ENCODE peak calls at places on chromosomes 2 and 18, in five cellular contexts. F is HFF-Myc, M is AG10803, S is dorsolateral prefrontal cortex, H is brain microvascular endothelial cell. G is an unnamed sample.

GRCh38 chr18:56913970-56914369 is 232.9 kb upstream of the BOD1L2 start:
- DNase-seq in F (no peak), S (no peak), M (no peak), H (no peak), G (no peak)

GRCh38 chr2:1873343-1873742 is 129.0 kb upstream of the PXDN start:
- DNase-seq in H (no peak), M (no peak), S (no peak), F (no peak), G (no peak)

GRCh38 chr2:165791811-165792454 is 2.1 kb downstream of the GALNT3 start:
- DNase-seq in M (peak), F (no peak), H (peak), S (no peak), G (no peak)

GRCh38 chr2:11568436-11568835 is 34.6 kb downstream of the GREB1 start:
- DNase-seq in S (peak), H (no peak), M (no peak), F (no peak), G (no peak)

GRCh38 chr2:45237128-45237527 is 227.9 kb upstream of the SIX2 start:
- DNase-seq in H (peak), F (no peak), M (no peak), S (no peak), G (peak)

GRCh38 chr2:4693266-4693665 is 989.9 kb downstream of the DCDC2C start:
- DNase-seq in S (no peak), H (peak), F (no peak), M (no peak), G (no peak)

GRCh38 chr2:9199716-9200633 is 6.6 kb upstream of the ASAP2 start:
- DNase-seq in H (no peak), F (no peak), S (no peak), M (peak), G (no peak)

GRCh38 chr2:155377178-155377780 is 678.8 kb downstream of the KCNJ3 start:
- DNase-seq in F (no peak), M (peak), H (no peak), S (no peak), G (no peak)

GRCh38 chr2:155310589-155310988 is 612.1 kb downstream of the KCNJ3 start:
- DNase-seq in H (no peak), S (no peak), F (no peak), M (peak), G (no peak)

GRCh38 chr2:235692671-235693171 is 198.9 kb downstream of the AGAP1 start:
- DNase-seq in M (no peak), H (no peak), F (no peak), S (peak), G (no peak)

GRCh38 chr18:79681484-79682387 is 2.1 kb downstream of the CTDP1 start:
- DNase-seq in M (no peak), S (no peak), F (no peak), H (no peak), G (no peak)

GRCh38 chr18:12438257-12438656 is 30.5 kb downstream of the PRELID3A start:
- DNase-seq in M (no peak), H (no peak), F (no peak), S (no peak), G (no peak)

GRCh38 chr2:145649061-145649460 is 1129.1 kb upstream of the ZEB2 start:
- DNase-seq in F (no peak), H (no peak), S (no peak), M (no peak), G (no peak)

GRCh38 chr2:142857247-142858154 is 20.0 kb upstream of the KYNU start:
- DNase-seq in M (peak), S (no peak), H (no peak), F (no peak), G (no peak)

GRCh38 chr2:43132523-43133301 is 93.7 kb downstream of the ZFP36L2 start:
- DNase-seq in F (no peak), S (no peak), M (no peak), H (no peak), G (no peak)

GRCh38 chr2:235498556-235499305 is 4.9 kb downstream of the AGAP1 start:
- DNase-seq in H (no peak), M (no peak), F (no peak), S (no peak), G (no peak)

GRCh38 chr18:72672364-72673151 is 128.4 kb upstream of the CBLN2 start:
- DNase-seq in S (no peak), H (peak), M (peak), F (peak), G (no peak)

GRCh38 chr18:72673242-72673641 is 129.1 kb upstream of the CBLN2 start:
- DNase-seq in S (no peak), H (no peak), F (no peak), M (no peak), G (no peak)

DNA sequence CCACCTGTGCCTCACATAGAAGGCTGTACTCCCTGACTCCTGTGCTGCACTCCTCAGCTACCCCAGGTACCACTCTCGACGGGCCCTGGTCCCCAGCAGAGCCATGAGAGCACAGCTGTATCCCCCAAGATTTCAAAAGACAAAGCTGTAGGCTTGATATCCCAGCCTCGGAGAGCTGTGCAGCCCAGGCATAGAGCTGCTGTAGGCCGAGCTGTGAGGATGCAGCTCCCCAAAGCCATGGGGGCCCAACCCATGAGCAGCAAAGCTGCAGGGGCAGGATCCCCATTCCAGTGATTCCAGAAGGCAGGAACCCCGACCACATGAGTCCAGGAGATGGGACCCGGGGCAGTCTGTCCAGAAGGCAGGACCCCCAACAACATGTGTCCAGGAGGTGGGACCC is 123.8 kb upstream of the CBLN2 start:
- DNase-seq in F (no peak), S (no peak), M (no peak), H (no peak), G (no peak)
- H3K4me3 ChIP-seq in F (no peak), S (no peak), M (no peak), H (no peak), G (no peak)

GRCh38 chr2:105143467-105144127 is 97.9 kb upstream of the GPR45 start:
- DNase-seq in H (no peak), F (no peak), S (no peak), M (no peak), G (no peak)
- H3K4me3 ChIP-seq in H (peak), F (peak), S (peak), M (peak), G (peak)

DNA sequence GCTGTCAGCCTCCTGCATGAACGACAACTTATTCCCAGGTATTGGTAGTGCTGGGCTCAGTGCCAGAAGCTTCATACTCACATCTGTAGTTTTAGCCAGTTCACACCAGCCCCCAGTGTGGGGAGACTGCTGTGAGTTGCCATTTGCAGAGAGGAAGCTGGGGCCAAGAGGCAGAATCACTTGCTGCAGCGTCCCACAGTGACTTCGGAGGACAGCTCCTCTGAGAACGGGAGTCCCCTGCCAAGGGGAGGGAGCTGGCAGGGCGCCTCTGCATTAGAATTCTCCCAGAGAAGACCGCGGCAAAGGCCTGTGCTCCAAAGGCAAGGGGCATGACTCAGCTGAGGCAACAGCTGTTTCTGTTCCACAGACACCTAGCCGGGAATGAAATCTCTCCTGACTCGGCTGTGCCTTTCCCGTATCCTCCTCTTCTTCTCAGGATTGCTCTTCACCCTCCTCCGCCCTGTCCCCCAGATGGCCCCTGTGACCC is 17.8 kb downstream of the MAL start:
- DNase-seq in H (peak), F (peak), M (peak), S (peak), G (peak)
- H3K4me3 ChIP-seq in H (no peak), F (no peak), M (no peak), S (no peak), G (no peak)

DNA sequence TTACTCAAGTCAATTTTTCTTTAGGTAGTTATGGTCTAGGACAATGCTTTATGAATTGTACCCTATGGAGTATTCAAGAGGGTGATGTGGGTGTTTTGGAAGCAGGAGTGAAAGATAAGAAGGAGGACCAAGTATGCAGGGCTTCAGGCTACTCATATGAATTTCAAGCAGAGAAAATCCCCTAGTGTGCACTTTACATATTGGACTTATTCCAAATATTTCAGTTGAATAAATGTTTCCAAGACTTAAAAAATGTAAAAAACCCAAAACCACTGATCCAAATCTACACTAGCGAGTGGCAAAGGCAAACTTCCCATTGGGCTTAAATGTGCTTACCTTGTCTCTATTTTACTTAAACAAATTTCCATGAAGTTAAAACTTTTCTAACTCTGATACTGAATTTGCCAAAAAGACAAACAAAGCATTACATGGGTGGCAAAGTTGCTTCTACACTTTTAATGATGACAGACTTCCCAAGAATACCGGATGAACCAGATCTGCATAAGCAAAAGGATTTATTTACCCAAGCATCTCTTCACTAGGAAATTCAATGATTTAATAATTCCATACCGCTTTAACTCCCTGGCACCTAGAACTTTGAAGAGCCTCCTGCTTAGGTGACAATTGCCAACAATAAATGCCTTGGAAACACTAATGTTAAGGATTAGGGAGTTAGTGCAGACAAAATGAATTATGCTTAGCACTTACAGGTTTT is 1233.5 kb upstream of the NXPH2 start:
- DNase-seq in S (no peak), F (no peak), H (no peak), M (no peak), G (no peak)
- H3K4me3 ChIP-seq in S (no peak), F (no peak), H (no peak), M (no peak), G (no peak)

GRCh38 chr2:241952816-241953215 is 83.3 kb downstream of the RTP5 start:
- DNase-seq in F (no peak), H (no peak), S (no peak), M (no peak), G (no peak)

GRCh38 chr2:241953324-241953851 is 83.9 kb downstream of the RTP5 start:
- DNase-seq in F (no peak), S (no peak), M (no peak), H (no peak), G (no peak)

GRCh38 chr2:241950878-241951331 is 81.4 kb downstream of the RTP5 start:
- DNase-seq in F (peak), S (peak), H (peak), M (peak), G (no peak)

GRCh38 chr2:241950413-241950863 is 80.9 kb downstream of the RTP5 start:
- DNase-seq in M (no peak), F (no peak), H (no peak), S (no peak), G (no peak)

GRCh38 chr2:241951920-241952319 is 82.4 kb downstream of the RTP5 start:
- DNase-seq in M (no peak), F (no peak), S (no peak), H (no peak), G (no peak)
- H3K4me3 ChIP-seq in M (no peak), F (no peak), S (no peak), H (no peak), G (no peak)

DNA sequence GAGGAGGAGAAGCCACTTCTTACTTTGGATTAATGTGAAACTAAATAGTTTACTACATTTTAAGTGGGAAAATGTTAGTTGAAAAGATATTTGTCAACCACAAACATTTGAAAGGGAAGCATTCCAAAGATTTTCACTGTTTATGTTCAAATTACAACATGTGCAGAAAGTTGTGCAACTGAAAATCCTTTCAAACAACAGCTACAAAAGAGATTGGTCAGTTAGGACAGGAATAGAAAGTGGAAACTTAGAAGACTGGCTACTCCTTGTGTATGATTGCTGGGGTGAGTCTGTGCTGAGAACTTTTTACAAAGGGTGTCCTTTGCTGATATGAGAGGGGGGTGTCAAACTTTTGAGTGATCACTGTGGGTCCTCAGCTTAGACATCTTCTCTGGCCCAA is 277.5 kb upstream of the FN1 start:
- DNase-seq in F (no peak), H (no peak), S (no peak), M (peak), G (peak)
- H3K4me3 ChIP-seq in F (no peak), H (no peak), S (no peak), M (no peak), G (no peak)

GRCh38 chr18:48961547-48961946 is 10.8 kb upstream of the SMAD7 start:
- DNase-seq in F (no peak), S (no peak), H (peak), M (no peak), G (no peak)

GRCh38 chr18:48962252-48962856 is 11.6 kb upstream of the SMAD7 start:
- DNase-seq in M (no peak), F (no peak), S (no peak), H (no peak), G (no peak)

GRCh38 chr18:48958951-48959350 is 8.2 kb upstream of the SMAD7 start:
- DNase-seq in M (no peak), F (no peak), S (no peak), H (no peak), G (no peak)

GRCh38 chr18:48959551-48959920 is 8.8 kb upstream of the SMAD7 start:
- DNase-seq in M (no peak), H (no peak), S (no peak), F (no peak), G (no peak)

DNA sequence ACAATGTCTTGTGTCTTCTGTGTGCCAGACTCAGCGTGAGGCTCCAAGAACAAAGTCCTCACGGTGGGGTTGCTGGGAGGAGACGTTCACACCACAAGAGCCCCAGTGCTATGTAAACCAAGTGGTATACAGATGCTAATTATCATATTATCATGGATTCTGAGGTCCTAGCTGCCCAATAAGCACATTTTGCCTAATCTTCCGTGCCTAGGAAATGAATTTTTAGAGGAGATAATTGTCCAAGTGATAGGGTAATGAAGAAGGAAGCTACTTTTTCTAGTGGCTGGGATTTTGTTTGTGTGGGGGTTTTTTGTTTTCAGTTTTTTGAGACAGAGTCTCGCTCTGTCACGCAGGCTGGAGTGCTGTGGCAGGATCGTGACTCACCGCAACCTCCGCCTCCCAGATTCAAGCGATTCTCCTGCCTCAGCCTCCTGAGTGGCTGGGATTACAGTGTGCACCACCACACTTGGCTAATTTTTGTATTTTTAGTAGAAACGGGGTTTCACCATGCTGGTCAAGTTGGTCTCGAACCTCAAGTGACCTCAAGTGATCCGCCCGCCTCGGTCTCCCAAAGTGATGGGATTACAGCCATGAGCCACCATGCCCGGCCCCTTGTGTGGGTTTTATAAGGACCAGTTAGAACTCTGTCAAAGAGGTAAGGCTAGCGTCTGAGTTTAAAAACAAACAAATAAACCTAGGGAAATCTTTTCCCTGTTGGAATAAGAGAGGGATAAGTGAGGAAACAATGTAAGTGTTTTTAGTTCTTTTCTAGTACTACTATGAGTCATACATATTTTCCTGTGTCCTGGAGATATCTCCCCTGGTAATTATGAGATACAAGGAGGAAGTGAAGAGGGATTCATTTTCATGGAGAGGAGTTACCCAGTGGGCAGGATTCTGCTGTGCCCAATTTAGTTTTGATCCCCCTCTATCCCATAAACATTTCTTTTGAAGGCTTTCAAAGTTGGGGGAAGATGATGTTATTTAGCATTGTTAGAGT is 9.5 kb upstream of the SMAD7 start:
- DNase-seq in S (no peak), M (peak), F (no peak), H (peak), G (no peak)
- H3K4me3 ChIP-seq in S (no peak), M (no peak), F (no peak), H (no peak), G (no peak)

GRCh38 chr2:21367421-21367820 is 243.7 kb downstream of the TDRD15 start:
- DNase-seq in H (peak), M (no peak), F (no peak), S (no peak), G (no peak)

GRCh38 chr2:21358971-21359370 is 235.2 kb downstream of the TDRD15 start:
- DNase-seq in H (no peak), S (no peak), F (no peak), M (no peak), G (no peak)

GRCh38 chr2:21362101-21362500 is 238.3 kb downstream of the TDRD15 start:
- DNase-seq in M (no peak), H (no peak), S (no peak), F (no peak), G (no peak)

GRCh38 chr2:21361406-21361805 is 237.6 kb downstream of the TDRD15 start:
- DNase-seq in M (no peak), S (no peak), F (no peak), H (no peak), G (no peak)

GRCh38 chr2:21363364-21363763 is 239.6 kb downstream of the TDRD15 start:
- DNase-seq in M (no peak), F (no peak), H (no peak), S (no peak), G (no peak)
- H3K4me3 ChIP-seq in M (no peak), F (no peak), H (no peak), S (no peak), G (no peak)

G was measured in skeletal muscle cell.